ENCODE peak calls at places on chromosomes 13 and 19, in five cellular contexts. One of them, this sample, is unnamed.

GRCh38 chr13:83248751-83249150 is 633.5 kb downstream of the SLITRK1 start:
- DNase-seq in SK-N-SH: no peak
- DNase-seq in K562: no peak
- DNase-seq in GM12878: no peak
- DNase-seq in HepG2: no peak
- DNase-seq in this sample: no peak

GRCh38 chr19:54684537-54684936 is 21.8 kb downstream of the LILRB4 start:
- DNase-seq in SK-N-SH: no peak
- DNase-seq in K562: peak; percentile 50
- DNase-seq in GM12878: no peak
- DNase-seq in HepG2: peak; percentile 49
- DNase-seq in this sample: peak; percentile 16

GRCh38 chr19:821976-822773 is 420 bp upstream of the PLPPR3 start:
- DNase-seq in SK-N-SH: peak; percentile 83
- DNase-seq in K562: peak; percentile 70
- DNase-seq in GM12878: no peak
- DNase-seq in HepG2: no peak
- DNase-seq in this sample: no peak

GRCh38 chr19:29145756-29146155 is 67.2 kb downstream of the UQCRFS1 start:
- DNase-seq in SK-N-SH: no peak
- DNase-seq in K562: no peak
- DNase-seq in GM12878: no peak
- DNase-seq in HepG2: no peak
- DNase-seq in this sample: no peak

GRCh38 chr13:27607125-27607524 is 13.2 kb downstream of the LNX2 start:
- DNase-seq in SK-N-SH: no peak
- DNase-seq in K562: no peak
- DNase-seq in GM12878: no peak
- DNase-seq in HepG2: peak; percentile 50
- DNase-seq in this sample: no peak

GRCh38 chr19:6721773-6722172 is 1.3 kb upstream of the C3 start:
- DNase-seq in SK-N-SH: no peak
- DNase-seq in K562: no peak
- DNase-seq in GM12878: no peak
- DNase-seq in HepG2: no peak
- DNase-seq in this sample: no peak

GRCh38 chr19:21610787-21611186 is 105.4 kb downstream of the ZNF429 start:
- DNase-seq in SK-N-SH: no peak
- DNase-seq in K562: no peak
- DNase-seq in GM12878: no peak
- DNase-seq in HepG2: no peak
- DNase-seq in this sample: no peak

GRCh38 chr13:107210216-107211010 is 642.5 kb upstream of the ARGLU1 start:
- DNase-seq in SK-N-SH: no peak
- DNase-seq in K562: no peak
- DNase-seq in GM12878: no peak
- DNase-seq in HepG2: no peak
- DNase-seq in this sample: no peak

GRCh38 chr19:27966390-27966816 is 1246.5 kb downstream of the UQCRFS1 start:
- DNase-seq in SK-N-SH: peak; percentile 5
- DNase-seq in K562: no peak
- DNase-seq in GM12878: no peak
- DNase-seq in HepG2: no peak
- DNase-seq in this sample: no peak

GRCh38 chr13:30804474-30804873 is 69.1 kb downstream of the ALOX5AP start:
- DNase-seq in SK-N-SH: peak; percentile 29
- DNase-seq in K562: no peak
- DNase-seq in GM12878: no peak
- DNase-seq in HepG2: no peak
- DNase-seq in this sample: no peak

GRCh38 chr19:17001603-17002183 is 24.9 kb downstream of the CPAMD8 start:
- DNase-seq in SK-N-SH: no peak
- DNase-seq in K562: peak; percentile 46
- DNase-seq in GM12878: no peak
- DNase-seq in HepG2: no peak
- DNase-seq in this sample: no peak

GRCh38 chr13:102484329-102484728 is 82.5 kb upstream of the FGF14 start:
- DNase-seq in SK-N-SH: no peak
- DNase-seq in K562: no peak
- DNase-seq in GM12878: no peak
- DNase-seq in HepG2: no peak
- DNase-seq in this sample: no peak

GRCh38 chr13:109625156-109625555 is 161.2 kb downstream of the IRS2 start:
- DNase-seq in SK-N-SH: no peak
- DNase-seq in K562: no peak
- DNase-seq in GM12878: no peak
- DNase-seq in HepG2: no peak
- DNase-seq in this sample: no peak

GRCh38 chr19:4534836-4535658 is at the start of gene PLIN5:
- DNase-seq in SK-N-SH: peak; percentile 98
- DNase-seq in K562: peak; percentile 100
- DNase-seq in GM12878: peak; percentile 3
- DNase-seq in HepG2: peak; percentile 80
- DNase-seq in this sample: peak; percentile 97

GRCh38 chr19:34230833-34231232 is 23.5 kb upstream of the GARRE1 start:
- DNase-seq in SK-N-SH: no peak
- DNase-seq in K562: no peak
- DNase-seq in GM12878: no peak
- DNase-seq in HepG2: no peak
- DNase-seq in this sample: no peak

GRCh38 chr13:96958286-96958891 is 35.9 kb downstream of the OXGR1 start:
- DNase-seq in SK-N-SH: peak; percentile 30
- DNase-seq in K562: peak; percentile 10
- DNase-seq in GM12878: no peak
- DNase-seq in HepG2: peak; percentile 20
- DNase-seq in this sample: peak; percentile 15

GRCh38 chr19:30172643-30173242 is 199.4 kb upstream of the ZNF536 start:
- DNase-seq in SK-N-SH: no peak
- DNase-seq in K562: no peak
- DNase-seq in GM12878: no peak
- DNase-seq in HepG2: no peak
- DNase-seq in this sample: no peak

GRCh38 chr13:76882431-76882830 is 3.8 kb downstream of the KCTD12 start:
- DNase-seq in SK-N-SH: no peak
- DNase-seq in K562: no peak
- DNase-seq in GM12878: no peak
- DNase-seq in HepG2: no peak
- DNase-seq in this sample: no peak

GRCh38 chr19:7549749-7550148 is 14.2 kb downstream of the PNPLA6 start:
- DNase-seq in SK-N-SH: peak; percentile 7
- DNase-seq in K562: no peak
- DNase-seq in GM12878: no peak
- DNase-seq in HepG2: no peak
- DNase-seq in this sample: no peak

GRCh38 chr13:49058761-49059160 is 83.0 kb downstream of the FNDC3A start:
- DNase-seq in SK-N-SH: no peak
- DNase-seq in K562: no peak
- DNase-seq in GM12878: no peak
- DNase-seq in HepG2: no peak
- DNase-seq in this sample: no peak

GRCh38 chr19:14650161-14650560 is 24.5 kb downstream of the ADGRE3 start:
- DNase-seq in SK-N-SH: no peak
- DNase-seq in K562: no peak
- DNase-seq in GM12878: no peak
- DNase-seq in HepG2: no peak
- DNase-seq in this sample: no peak

GRCh38 chr19:55251296-55252081 is 7.3 kb downstream of the PPP6R1 start:
- DNase-seq in SK-N-SH: peak; percentile 9
- DNase-seq in K562: no peak
- DNase-seq in GM12878: no peak
- DNase-seq in HepG2: no peak
- DNase-seq in this sample: no peak

GRCh38 chr19:38667552-38668205 is 20.2 kb downstream of the ACTN4 start:
- DNase-seq in SK-N-SH: no peak
- DNase-seq in K562: no peak
- DNase-seq in GM12878: no peak
- DNase-seq in HepG2: no peak
- DNase-seq in this sample: no peak

GRCh38 chr19:12838893-12839656 is 760 bp downstream of the MAST1 start:
- DNase-seq in SK-N-SH: peak; percentile 55
- DNase-seq in K562: no peak
- DNase-seq in GM12878: no peak
- DNase-seq in HepG2: no peak
- DNase-seq in this sample: no peak

GRCh38 chr19:12840091-12841079 is 2.1 kb downstream of the MAST1 start:
- DNase-seq in SK-N-SH: peak; percentile 90
- DNase-seq in K562: peak; percentile 95
- DNase-seq in GM12878: no peak
- DNase-seq in HepG2: no peak
- DNase-seq in this sample: peak; percentile 95

GRCh38 chr19:12842511-12842910 is 4.2 kb downstream of the MAST1 start:
- DNase-seq in SK-N-SH: no peak
- DNase-seq in K562: no peak
- DNase-seq in GM12878: no peak
- DNase-seq in HepG2: no peak
- DNase-seq in this sample: no peak

GRCh38 chr19:12843328-12843727 is 5.0 kb downstream of the MAST1 start:
- DNase-seq in SK-N-SH: no peak
- DNase-seq in K562: no peak
- DNase-seq in GM12878: no peak
- DNase-seq in HepG2: no peak
- DNase-seq in this sample: no peak

DNA sequence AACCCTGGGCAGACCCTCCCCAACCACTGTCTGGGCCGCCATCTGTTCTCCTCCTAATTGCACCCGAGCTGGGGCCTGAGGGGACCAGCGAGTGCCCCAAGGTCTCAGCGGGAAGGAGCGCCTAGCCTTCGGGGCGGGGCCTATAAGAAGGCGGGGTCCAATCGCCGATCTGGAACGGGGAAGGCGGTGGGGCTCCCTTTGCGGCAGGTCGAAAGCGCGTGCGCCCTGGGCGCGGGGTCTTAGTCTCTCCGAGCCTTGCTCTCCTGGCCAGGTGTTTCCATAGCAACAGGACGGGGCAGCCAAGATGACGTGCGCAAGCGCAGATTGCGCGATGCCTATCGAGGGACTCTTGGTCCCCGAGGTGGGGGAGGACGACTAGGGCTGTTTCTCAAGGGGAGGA is 2.8 kb downstream of the MAST1 start:
- DNase-seq in SK-N-SH: peak; percentile 63
- DNase-seq in K562: peak; percentile 85
- DNase-seq in GM12878: no peak
- DNase-seq in HepG2: no peak
- DNase-seq in this sample: peak; percentile 49
- TF ChIP-seq FOXM1 in SK-N-SH: no peak
- TF ChIP-seq FOXM1 in K562: no peak
- TF ChIP-seq FOXM1 in GM12878: no peak
- TF ChIP-seq FOXM1 in HepG2: no peak
- TF ChIP-seq FOXM1 in this sample: no peak

GRCh38 chr19:2283835-2284507 is 2.0 kb upstream of the PEAK3 start:
- DNase-seq in SK-N-SH: no peak
- DNase-seq in K562: no peak
- DNase-seq in GM12878: no peak
- DNase-seq in HepG2: no peak
- DNase-seq in this sample: no peak
- TF ChIP-seq FOXM1 in SK-N-SH: no peak
- TF ChIP-seq FOXM1 in K562: no peak
- TF ChIP-seq FOXM1 in GM12878: no peak
- TF ChIP-seq FOXM1 in HepG2: no peak
- TF ChIP-seq FOXM1 in this sample: no peak

DNA sequence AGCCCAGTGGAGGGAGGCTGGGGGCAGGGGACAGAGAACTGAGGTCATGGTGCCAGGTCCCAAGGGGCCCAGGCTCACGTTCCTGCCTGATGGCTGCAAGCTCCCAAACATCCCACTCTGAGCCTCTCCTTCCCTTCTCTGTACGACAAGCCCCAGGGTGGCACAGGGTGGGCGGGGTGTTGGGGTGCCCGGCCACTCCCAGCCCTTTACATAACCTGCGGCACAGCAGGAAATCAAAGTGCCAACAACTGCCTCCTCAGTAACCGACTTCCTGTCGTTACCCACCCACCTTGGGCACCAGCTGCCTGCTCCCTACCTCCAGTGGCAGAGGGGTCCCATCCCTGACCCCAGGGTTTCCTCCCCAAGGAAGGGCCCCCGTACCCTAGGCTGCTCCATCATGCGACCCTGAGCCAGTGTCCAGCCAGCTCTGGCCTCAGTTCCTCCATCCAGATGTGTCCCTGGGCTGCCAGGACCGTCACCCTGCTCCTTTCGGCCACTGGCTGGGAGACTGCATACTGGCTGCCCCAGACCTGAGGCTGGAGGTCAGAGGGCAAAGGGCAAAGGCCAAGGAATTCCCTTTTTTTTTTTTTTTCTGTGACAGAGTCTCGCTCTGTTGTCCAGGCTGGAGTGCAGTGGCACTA is 27.7 kb upstream of the NFIC start:
- DNase-seq in SK-N-SH: no peak
- DNase-seq in K562: peak; percentile 7
- DNase-seq in GM12878: no peak
- DNase-seq in HepG2: no peak
- DNase-seq in this sample: no peak
- TF ChIP-seq FOXM1 in SK-N-SH: no peak
- TF ChIP-seq FOXM1 in K562: no peak
- TF ChIP-seq FOXM1 in GM12878: no peak
- TF ChIP-seq FOXM1 in HepG2: no peak
- TF ChIP-seq FOXM1 in this sample: no peak

GRCh38 chr13:23367907-23368306 is 65.6 kb downstream of the SACS start:
- DNase-seq in SK-N-SH: no peak
- DNase-seq in K562: no peak
- DNase-seq in GM12878: no peak
- DNase-seq in HepG2: no peak
- DNase-seq in this sample: no peak

GRCh38 chr13:23377603-23378002 is 55.9 kb downstream of the SACS start:
- DNase-seq in SK-N-SH: no peak
- DNase-seq in K562: no peak
- DNase-seq in GM12878: no peak
- DNase-seq in HepG2: no peak
- DNase-seq in this sample: no peak

GRCh38 chr13:23375007-23375971 is 58.2 kb downstream of the SACS start:
- DNase-seq in SK-N-SH: peak; percentile 99
- DNase-seq in K562: peak; percentile 95
- DNase-seq in GM12878: peak; percentile 66
- DNase-seq in HepG2: peak; percentile 78
- DNase-seq in this sample: peak; percentile 90

GRCh38 chr13:23378009-23378632 is 55.4 kb downstream of the SACS start:
- DNase-seq in SK-N-SH: no peak
- DNase-seq in K562: no peak
- DNase-seq in GM12878: peak; percentile 68
- DNase-seq in HepG2: no peak
- DNase-seq in this sample: no peak

DNA sequence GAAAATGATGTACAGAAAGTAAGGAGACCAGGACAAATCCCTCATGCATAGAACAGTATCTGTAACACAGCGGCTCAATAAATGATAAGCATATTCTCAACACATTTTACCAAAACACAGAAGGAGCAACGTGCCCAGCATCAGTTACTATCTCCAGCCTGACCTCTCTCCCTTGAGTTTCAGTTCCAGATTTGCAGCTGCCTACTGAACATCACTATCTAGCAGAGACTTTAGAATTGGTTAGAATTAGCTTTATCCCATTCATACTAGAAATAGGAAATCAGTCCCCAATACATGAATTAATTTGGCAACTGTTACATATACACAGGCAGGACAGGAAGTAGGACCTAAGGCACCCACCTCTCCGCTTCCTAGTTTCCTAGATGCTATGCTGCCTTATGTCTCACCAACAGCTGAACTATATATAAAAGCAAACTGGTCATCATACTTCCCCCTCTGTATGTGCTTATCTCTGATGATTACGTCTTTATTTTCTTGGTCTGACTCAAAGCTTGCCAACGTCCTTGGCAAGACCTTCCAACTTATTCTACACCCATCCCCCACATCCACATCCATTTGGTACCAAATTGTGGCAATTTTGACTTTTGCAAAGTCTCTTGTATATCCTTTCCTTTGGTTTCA is 61.1 kb downstream of the SACS start:
- DNase-seq in SK-N-SH: no peak
- DNase-seq in K562: no peak
- DNase-seq in GM12878: no peak
- DNase-seq in HepG2: no peak
- DNase-seq in this sample: no peak
- TF ChIP-seq FOXM1 in SK-N-SH: no peak
- TF ChIP-seq FOXM1 in K562: no peak
- TF ChIP-seq FOXM1 in GM12878: no peak
- TF ChIP-seq FOXM1 in HepG2: no peak
- TF ChIP-seq FOXM1 in this sample: no peak